ENCODE peak calls at places on chromosome 17, in five cellular contexts. P is activated naive CD8-positive, alpha-beta T cell treated with anti-CD3 and anti-CD28 coated beads, Interleukin-2, amount 50 U/mL, for 24 hours; H is GM12865; S is NCI-H1105 treated with DMSO at 0.1 percent for 48 hours; Z is NCI-H1930. G is an unnamed sample.

GRCh38 chr17:63496663-63497400 is 20.0 kb downstream of the ACE start:
- DNase-seq in P (no peak), H (no peak), S (no peak), Z (no peak), G (no peak)

GRCh38 chr17:16351831-16352230 is 1.4 kb downstream of the CENPV start:
- DNase-seq in P (no peak), H (no peak), S (no peak), Z (no peak), G (no peak)

GRCh38 chr17:38617967-38618760 is 12.4 kb upstream of the SRCIN1 start:
- DNase-seq in P (no peak), H (no peak), S (no peak), Z (no peak), G (no peak)

GRCh38 chr17:62057696-62058095 is 7.4 kb downstream of the MED13 start:
- DNase-seq in P (no peak), H (no peak), S (no peak), Z (no peak), G (no peak)

GRCh38 chr17:17545031-17545820 is 46.3 kb downstream of the PEMT start:
- DNase-seq in P (no peak), H (no peak), S (no peak), Z (no peak), G (no peak)

GRCh38 chr17:66373944-66374817 is 71.8 kb downstream of the PRKCA start:
- DNase-seq in P (peak), H (no peak), S (peak), Z (no peak), G (peak)

GRCh38 chr17:48478224-48479013 is 48.4 kb upstream of the SKAP1 start:
- DNase-seq in P (peak), H (peak), S (no peak), Z (no peak), G (no peak)

GRCh38 chr17:57121308-57122042 is 36.4 kb downstream of the AKAP1 start:
- DNase-seq in P (no peak), H (peak), S (peak), Z (peak), G (peak)